ENCODE peak calls at places on chromosomes 1 and 21, in six cellular contexts. One of them, this sample, is unnamed.

GRCh38 chr1:18948048-18948912 is 8.2 kb downstream of the IFFO2 start:
- DNase-seq in heart left ventricle: no peak
- DNase-seq in RWPE1: no peak
- DNase-seq in stimulated activated CD8-positive, alpha-beta memory T cell treated with anti-CD3 and anti-CD28 coated beads, Interleukin-15, amount 100 ng/mL, for 1 hour: no peak
- DNase-seq in omental fat pad: no peak
- DNase-seq in neural progenitor cell: no peak
- DNase-seq in this sample: no peak

GRCh38 chr1:186503210-186503609 is 42.3 kb upstream of the PDC start:
- DNase-seq in heart left ventricle: no peak
- DNase-seq in RWPE1: no peak
- DNase-seq in stimulated activated CD8-positive, alpha-beta memory T cell treated with anti-CD3 and anti-CD28 coated beads, Interleukin-15, amount 100 ng/mL, for 1 hour: no peak
- DNase-seq in omental fat pad: no peak
- DNase-seq in neural progenitor cell: no peak
- DNase-seq in this sample: no peak

GRCh38 chr21:44703731-44704635 is 7.0 kb downstream of the KRTAP10-12 start:
- DNase-seq in heart left ventricle: no peak
- DNase-seq in RWPE1: no peak
- DNase-seq in stimulated activated CD8-positive, alpha-beta memory T cell treated with anti-CD3 and anti-CD28 coated beads, Interleukin-15, amount 100 ng/mL, for 1 hour: no peak
- DNase-seq in omental fat pad: peak
- DNase-seq in neural progenitor cell: no peak
- DNase-seq in this sample: no peak

GRCh38 chr21:41411449-41412089 is 14.5 kb upstream of the MX1 start:
- DNase-seq in heart left ventricle: no peak
- DNase-seq in RWPE1: no peak
- DNase-seq in stimulated activated CD8-positive, alpha-beta memory T cell treated with anti-CD3 and anti-CD28 coated beads, Interleukin-15, amount 100 ng/mL, for 1 hour: no peak
- DNase-seq in omental fat pad: no peak
- DNase-seq in neural progenitor cell: no peak
- DNase-seq in this sample: no peak

GRCh38 chr1:50959913-50960844 is at the start of gene FAF1:
- DNase-seq in heart left ventricle: peak
- DNase-seq in RWPE1: peak
- DNase-seq in stimulated activated CD8-positive, alpha-beta memory T cell treated with anti-CD3 and anti-CD28 coated beads, Interleukin-15, amount 100 ng/mL, for 1 hour: peak
- DNase-seq in omental fat pad: peak
- DNase-seq in neural progenitor cell: peak
- DNase-seq in this sample: peak

GRCh38 chr1:1799716-1800115 is 21.4 kb upstream of the NADK start:
- DNase-seq in heart left ventricle: no peak
- DNase-seq in RWPE1: no peak
- DNase-seq in stimulated activated CD8-positive, alpha-beta memory T cell treated with anti-CD3 and anti-CD28 coated beads, Interleukin-15, amount 100 ng/mL, for 1 hour: no peak
- DNase-seq in omental fat pad: no peak
- DNase-seq in neural progenitor cell: no peak
- DNase-seq in this sample: peak

GRCh38 chr1:203480525-203481084 is 5.0 kb downstream of the PRELP start:
- DNase-seq in heart left ventricle: no peak
- DNase-seq in RWPE1: peak
- DNase-seq in stimulated activated CD8-positive, alpha-beta memory T cell treated with anti-CD3 and anti-CD28 coated beads, Interleukin-15, amount 100 ng/mL, for 1 hour: peak
- DNase-seq in omental fat pad: peak
- DNase-seq in neural progenitor cell: no peak
- DNase-seq in this sample: no peak

GRCh38 chr1:32063261-32063681 is 9.5 kb upstream of the TMEM39B start:
- DNase-seq in heart left ventricle: no peak
- DNase-seq in RWPE1: peak
- DNase-seq in stimulated activated CD8-positive, alpha-beta memory T cell treated with anti-CD3 and anti-CD28 coated beads, Interleukin-15, amount 100 ng/mL, for 1 hour: no peak
- DNase-seq in omental fat pad: no peak
- DNase-seq in neural progenitor cell: no peak
- DNase-seq in this sample: peak

GRCh38 chr1:201742476-201742875 is 86.5 kb upstream of the IPO9 start:
- DNase-seq in heart left ventricle: no peak
- DNase-seq in RWPE1: no peak
- DNase-seq in stimulated activated CD8-positive, alpha-beta memory T cell treated with anti-CD3 and anti-CD28 coated beads, Interleukin-15, amount 100 ng/mL, for 1 hour: no peak
- DNase-seq in omental fat pad: no peak
- DNase-seq in neural progenitor cell: peak
- DNase-seq in this sample: no peak

GRCh38 chr21:41167348-41168342 is at the start of gene BACE2:
- DNase-seq in heart left ventricle: peak
- DNase-seq in RWPE1: peak
- DNase-seq in stimulated activated CD8-positive, alpha-beta memory T cell treated with anti-CD3 and anti-CD28 coated beads, Interleukin-15, amount 100 ng/mL, for 1 hour: no peak
- DNase-seq in omental fat pad: peak
- DNase-seq in neural progenitor cell: peak
- DNase-seq in this sample: peak

GRCh38 chr1:219686171-219686570 is 73.3 kb upstream of the ZC3H11B start:
- DNase-seq in heart left ventricle: no peak
- DNase-seq in RWPE1: no peak
- DNase-seq in stimulated activated CD8-positive, alpha-beta memory T cell treated with anti-CD3 and anti-CD28 coated beads, Interleukin-15, amount 100 ng/mL, for 1 hour: no peak
- DNase-seq in omental fat pad: no peak
- DNase-seq in neural progenitor cell: no peak
- DNase-seq in this sample: no peak

GRCh38 chr1:202625416-202626360 is 84.6 kb downstream of the SYT2 start:
- DNase-seq in heart left ventricle: peak
- DNase-seq in RWPE1: peak
- DNase-seq in stimulated activated CD8-positive, alpha-beta memory T cell treated with anti-CD3 and anti-CD28 coated beads, Interleukin-15, amount 100 ng/mL, for 1 hour: peak
- DNase-seq in omental fat pad: no peak
- DNase-seq in neural progenitor cell: peak
- DNase-seq in this sample: peak

GRCh38 chr21:40686526-40686925 is 160.4 kb downstream of the DSCAM start:
- DNase-seq in heart left ventricle: no peak
- DNase-seq in RWPE1: no peak
- DNase-seq in stimulated activated CD8-positive, alpha-beta memory T cell treated with anti-CD3 and anti-CD28 coated beads, Interleukin-15, amount 100 ng/mL, for 1 hour: no peak
- DNase-seq in omental fat pad: no peak
- DNase-seq in neural progenitor cell: peak
- DNase-seq in this sample: no peak

GRCh38 chr1:168621356-168621755 is 45.0 kb downstream of the XCL1 start:
- DNase-seq in heart left ventricle: no peak
- DNase-seq in RWPE1: no peak
- DNase-seq in stimulated activated CD8-positive, alpha-beta memory T cell treated with anti-CD3 and anti-CD28 coated beads, Interleukin-15, amount 100 ng/mL, for 1 hour: no peak
- DNase-seq in omental fat pad: no peak
- DNase-seq in neural progenitor cell: peak
- DNase-seq in this sample: no peak

GRCh38 chr21:26850116-26850643 is 5.0 kb upstream of the ADAMTS1 start:
- DNase-seq in heart left ventricle: no peak
- DNase-seq in RWPE1: peak
- DNase-seq in stimulated activated CD8-positive, alpha-beta memory T cell treated with anti-CD3 and anti-CD28 coated beads, Interleukin-15, amount 100 ng/mL, for 1 hour: no peak
- DNase-seq in omental fat pad: no peak
- DNase-seq in neural progenitor cell: peak
- DNase-seq in this sample: no peak

GRCh38 chr21:23452384-23453083 is 2154.7 kb downstream of the MRPL39 start:
- DNase-seq in heart left ventricle: no peak
- DNase-seq in RWPE1: no peak
- DNase-seq in stimulated activated CD8-positive, alpha-beta memory T cell treated with anti-CD3 and anti-CD28 coated beads, Interleukin-15, amount 100 ng/mL, for 1 hour: no peak
- DNase-seq in omental fat pad: no peak
- DNase-seq in neural progenitor cell: peak
- DNase-seq in this sample: no peak

GRCh38 chr1:44642925-44643324 is 31.4 kb downstream of the TMEM53 start:
- DNase-seq in heart left ventricle: no peak
- DNase-seq in RWPE1: no peak
- DNase-seq in stimulated activated CD8-positive, alpha-beta memory T cell treated with anti-CD3 and anti-CD28 coated beads, Interleukin-15, amount 100 ng/mL, for 1 hour: no peak
- DNase-seq in omental fat pad: no peak
- DNase-seq in neural progenitor cell: no peak
- DNase-seq in this sample: no peak

GRCh38 chr1:234722267-234722704 is 112.3 kb upstream of the IRF2BP2 start:
- DNase-seq in heart left ventricle: no peak
- DNase-seq in RWPE1: no peak
- DNase-seq in stimulated activated CD8-positive, alpha-beta memory T cell treated with anti-CD3 and anti-CD28 coated beads, Interleukin-15, amount 100 ng/mL, for 1 hour: no peak
- DNase-seq in omental fat pad: no peak
- DNase-seq in neural progenitor cell: no peak
- DNase-seq in this sample: no peak

GRCh38 chr1:185058886-185059285 is 13.5 kb downstream of the RNF2 start:
- DNase-seq in heart left ventricle: no peak
- DNase-seq in RWPE1: no peak
- DNase-seq in stimulated activated CD8-positive, alpha-beta memory T cell treated with anti-CD3 and anti-CD28 coated beads, Interleukin-15, amount 100 ng/mL, for 1 hour: no peak
- DNase-seq in omental fat pad: no peak
- DNase-seq in neural progenitor cell: no peak
- DNase-seq in this sample: no peak

GRCh38 chr1:230185076-230186001 is 118.3 kb downstream of the GALNT2 start:
- DNase-seq in heart left ventricle: no peak
- DNase-seq in RWPE1: no peak
- DNase-seq in stimulated activated CD8-positive, alpha-beta memory T cell treated with anti-CD3 and anti-CD28 coated beads, Interleukin-15, amount 100 ng/mL, for 1 hour: no peak
- DNase-seq in omental fat pad: no peak
- DNase-seq in neural progenitor cell: no peak
- DNase-seq in this sample: no peak

GRCh38 chr1:61808968-61809367 is 66.7 kb downstream of the PATJ start:
- DNase-seq in heart left ventricle: no peak
- DNase-seq in RWPE1: no peak
- DNase-seq in stimulated activated CD8-positive, alpha-beta memory T cell treated with anti-CD3 and anti-CD28 coated beads, Interleukin-15, amount 100 ng/mL, for 1 hour: no peak
- DNase-seq in omental fat pad: no peak
- DNase-seq in neural progenitor cell: no peak
- DNase-seq in this sample: no peak

GRCh38 chr1:31769720-31770390 is 5.7 kb upstream of the ADGRB2 start:
- DNase-seq in heart left ventricle: peak
- DNase-seq in RWPE1: no peak
- DNase-seq in stimulated activated CD8-positive, alpha-beta memory T cell treated with anti-CD3 and anti-CD28 coated beads, Interleukin-15, amount 100 ng/mL, for 1 hour: no peak
- DNase-seq in omental fat pad: no peak
- DNase-seq in neural progenitor cell: peak
- DNase-seq in this sample: no peak

GRCh38 chr21:37231671-37232070 is 35.5 kb downstream of the VPS26C start:
- DNase-seq in heart left ventricle: no peak
- DNase-seq in RWPE1: no peak
- DNase-seq in stimulated activated CD8-positive, alpha-beta memory T cell treated with anti-CD3 and anti-CD28 coated beads, Interleukin-15, amount 100 ng/mL, for 1 hour: no peak
- DNase-seq in omental fat pad: no peak
- DNase-seq in neural progenitor cell: no peak
- DNase-seq in this sample: no peak

GRCh38 chr1:95207223-95207935 is 26.6 kb upstream of the RWDD3 start:
- DNase-seq in heart left ventricle: no peak
- DNase-seq in RWPE1: no peak
- DNase-seq in stimulated activated CD8-positive, alpha-beta memory T cell treated with anti-CD3 and anti-CD28 coated beads, Interleukin-15, amount 100 ng/mL, for 1 hour: no peak
- DNase-seq in omental fat pad: no peak
- DNase-seq in neural progenitor cell: no peak
- DNase-seq in this sample: no peak

GRCh38 chr21:27513825-27514224 is 546.9 kb upstream of the ADAMTS5 start:
- DNase-seq in heart left ventricle: no peak
- DNase-seq in RWPE1: no peak
- DNase-seq in stimulated activated CD8-positive, alpha-beta memory T cell treated with anti-CD3 and anti-CD28 coated beads, Interleukin-15, amount 100 ng/mL, for 1 hour: no peak
- DNase-seq in omental fat pad: no peak
- DNase-seq in neural progenitor cell: no peak
- DNase-seq in this sample: no peak

GRCh38 chr1:155598842-155599331 is 11.1 kb upstream of the MSTO1 start:
- DNase-seq in heart left ventricle: no peak
- DNase-seq in RWPE1: no peak
- DNase-seq in stimulated activated CD8-positive, alpha-beta memory T cell treated with anti-CD3 and anti-CD28 coated beads, Interleukin-15, amount 100 ng/mL, for 1 hour: no peak
- DNase-seq in omental fat pad: no peak
- DNase-seq in neural progenitor cell: peak
- DNase-seq in this sample: no peak

GRCh38 chr1:231478800-231479199 is 49.7 kb upstream of the TSNAX start:
- DNase-seq in heart left ventricle: no peak
- DNase-seq in RWPE1: no peak
- DNase-seq in stimulated activated CD8-positive, alpha-beta memory T cell treated with anti-CD3 and anti-CD28 coated beads, Interleukin-15, amount 100 ng/mL, for 1 hour: no peak
- DNase-seq in omental fat pad: no peak
- DNase-seq in neural progenitor cell: no peak
- DNase-seq in this sample: no peak

GRCh38 chr1:20684050-20684620 is 23.0 kb upstream of the DDOST start:
- DNase-seq in heart left ventricle: no peak
- DNase-seq in RWPE1: no peak
- DNase-seq in stimulated activated CD8-positive, alpha-beta memory T cell treated with anti-CD3 and anti-CD28 coated beads, Interleukin-15, amount 100 ng/mL, for 1 hour: no peak
- DNase-seq in omental fat pad: no peak
- DNase-seq in neural progenitor cell: no peak
- DNase-seq in this sample: no peak

GRCh38 chr21:33943293-33943692 is 27.7 kb upstream of the ATP5PO start:
- DNase-seq in heart left ventricle: no peak
- DNase-seq in RWPE1: no peak
- DNase-seq in stimulated activated CD8-positive, alpha-beta memory T cell treated with anti-CD3 and anti-CD28 coated beads, Interleukin-15, amount 100 ng/mL, for 1 hour: no peak
- DNase-seq in omental fat pad: no peak
- DNase-seq in neural progenitor cell: no peak
- DNase-seq in this sample: no peak

GRCh38 chr1:36083635-36084501 is at the start of gene TEKT2:
- DNase-seq in heart left ventricle: no peak
- DNase-seq in RWPE1: no peak
- DNase-seq in stimulated activated CD8-positive, alpha-beta memory T cell treated with anti-CD3 and anti-CD28 coated beads, Interleukin-15, amount 100 ng/mL, for 1 hour: no peak
- DNase-seq in omental fat pad: no peak
- DNase-seq in neural progenitor cell: peak
- DNase-seq in this sample: peak

GRCh38 chr1:151510957-151511635 is at the start of gene CGN:
- DNase-seq in heart left ventricle: peak
- DNase-seq in RWPE1: peak
- DNase-seq in stimulated activated CD8-positive, alpha-beta memory T cell treated with anti-CD3 and anti-CD28 coated beads, Interleukin-15, amount 100 ng/mL, for 1 hour: peak
- DNase-seq in omental fat pad: peak
- DNase-seq in neural progenitor cell: peak
- DNase-seq in this sample: peak

GRCh38 chr1:3569436-3569835 is 41.9 kb downstream of the MEGF6 start:
- DNase-seq in heart left ventricle: no peak
- DNase-seq in RWPE1: no peak
- DNase-seq in stimulated activated CD8-positive, alpha-beta memory T cell treated with anti-CD3 and anti-CD28 coated beads, Interleukin-15, amount 100 ng/mL, for 1 hour: no peak
- DNase-seq in omental fat pad: no peak
- DNase-seq in neural progenitor cell: no peak
- DNase-seq in this sample: no peak

GRCh38 chr1:225962440-225962975 is 21.5 kb upstream of the LEFTY2 start:
- DNase-seq in heart left ventricle: peak
- DNase-seq in RWPE1: no peak
- DNase-seq in stimulated activated CD8-positive, alpha-beta memory T cell treated with anti-CD3 and anti-CD28 coated beads, Interleukin-15, amount 100 ng/mL, for 1 hour: peak
- DNase-seq in omental fat pad: no peak
- DNase-seq in neural progenitor cell: peak
- DNase-seq in this sample: peak